ENCODE peak calls at places on chromosomes 7 and 10, in six cellular contexts. N, D, K, O, E and F are unnamed samples.

GRCh38 chr10:61463035-61463909 is 10.1 kb upstream of the TMEM26 start:
- DNase-seq in N (no peak), D (no peak), E (peak; percentile 72), O (no peak), K (no peak), F (no peak)

GRCh38 chr7:33904680-33905388 is 505 bp upstream of the BMPER start:
- DNase-seq in K (peak; percentile 69), N (peak; percentile 66), D (peak; percentile 45), E (peak; percentile 74), O (peak; percentile 23), F (no peak)

GRCh38 chr10:101064415-101065030 is 2.7 kb downstream of the KAZALD1 start:
- DNase-seq in D (no peak), E (no peak), K (no peak), N (no peak), O (no peak), F (no peak)

GRCh38 chr7:69677905-69678793 is 79.9 kb downstream of the AUTS2 start:
- DNase-seq in O (no peak), E (no peak), N (no peak), K (no peak), D (no peak), F (no peak)

GRCh38 chr10:27660705-27661104 is 84.9 kb downstream of the MKX start:
- DNase-seq in E (peak; percentile 34), K (no peak), O (no peak), N (no peak), D (no peak), F (no peak)

GRCh38 chr10:104415526-104416165 is 62.0 kb downstream of the CFAP58 start:
- DNase-seq in O (no peak), E (no peak), N (no peak), D (no peak), K (no peak), F (no peak)

GRCh38 chr7:132548489-132549078 is 27.7 kb downstream of the PLXNA4 start:
- DNase-seq in E (peak; percentile 69), N (no peak), O (no peak), D (no peak), K (no peak), F (no peak)

GRCh38 chr10:93435061-93435491 is 47.1 kb downstream of the MYOF start:
- DNase-seq in K (no peak), O (no peak), D (no peak), N (no peak), E (no peak), F (no peak)

GRCh38 chr7:4837814-4838625 is 23.8 kb downstream of the PAPOLB start:
- DNase-seq in N (peak; percentile 54), K (no peak), O (no peak), D (no peak), E (no peak), F (no peak)

GRCh38 chr10:65754112-65754511 is 1171.7 kb upstream of the LRRTM3 start:
- DNase-seq in E (no peak), K (no peak), D (no peak), O (no peak), N (no peak), F (no peak)

GRCh38 chr7:36391436-36392198 is 2.0 kb downstream of the ANLN start:
- DNase-seq in N (no peak), D (no peak), E (no peak), O (no peak), K (peak; percentile 57), F (no peak)

GRCh38 chr10:120131183-120131582 is 238.7 kb downstream of the SEC23IP start:
- DNase-seq in E (peak; percentile 1), O (no peak), K (no peak), D (peak; percentile 71), N (no peak), F (no peak)

GRCh38 chr10:67790534-67791408 is 47.2 kb downstream of the DNAJC12 start:
- DNase-seq in E (peak; percentile 89), K (peak; percentile 19), O (no peak), N (no peak), D (no peak), F (no peak)

GRCh38 chr10:125756196-125756595 is 19.4 kb downstream of the MMP21 start:
- DNase-seq in K (no peak), N (no peak), O (no peak), D (no peak), E (no peak), F (no peak)
- H3K27ac ChIP-seq in K (no peak overlapping the region), N (no peak overlapping the region), O (no peak overlapping the region), D (no peak overlapping the region), E (no peak overlapping the region), F (no peak overlapping the region)

DNA sequence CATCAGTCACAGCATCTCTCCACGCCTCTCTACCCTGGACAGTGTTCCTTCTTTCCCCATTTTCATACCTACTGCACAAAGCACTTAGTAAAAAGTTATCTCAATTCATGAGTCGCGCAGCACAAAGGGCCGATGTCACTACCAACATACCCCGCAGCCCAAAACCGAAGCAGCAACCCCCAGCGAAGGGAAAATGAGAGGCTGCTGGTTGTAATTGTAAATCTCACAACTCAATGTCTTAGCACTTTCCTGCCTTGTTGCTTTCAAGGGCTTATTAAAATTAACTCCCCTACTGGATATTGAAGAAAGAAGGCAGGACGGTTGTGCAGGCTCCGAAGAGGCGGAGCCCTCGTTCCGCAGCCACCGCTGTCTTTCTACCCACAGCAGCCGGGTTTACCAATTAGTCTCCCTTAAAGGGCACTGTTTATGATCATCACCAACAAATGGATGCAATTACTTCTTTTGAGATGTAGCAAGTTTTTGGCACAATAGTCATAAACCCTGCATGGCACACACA is 6.5 kb downstream of the DIP2C start:
- DNase-seq in O (no peak), N (no peak), K (no peak), E (no peak), D (no peak), F (no peak)
- H3K27ac ChIP-seq in O (no peak overlapping the region), N (no peak overlapping the region), K (peak overlapping the region; percentile 77), E (no peak overlapping the region), D (no peak overlapping the region), F (no peak overlapping the region)

GRCh38 chr10:85008493-85009181 is 680.2 kb downstream of the CCSER2 start:
- DNase-seq in K (no peak), E (no peak), N (no peak), O (no peak), D (no peak), F (no peak)

DNA sequence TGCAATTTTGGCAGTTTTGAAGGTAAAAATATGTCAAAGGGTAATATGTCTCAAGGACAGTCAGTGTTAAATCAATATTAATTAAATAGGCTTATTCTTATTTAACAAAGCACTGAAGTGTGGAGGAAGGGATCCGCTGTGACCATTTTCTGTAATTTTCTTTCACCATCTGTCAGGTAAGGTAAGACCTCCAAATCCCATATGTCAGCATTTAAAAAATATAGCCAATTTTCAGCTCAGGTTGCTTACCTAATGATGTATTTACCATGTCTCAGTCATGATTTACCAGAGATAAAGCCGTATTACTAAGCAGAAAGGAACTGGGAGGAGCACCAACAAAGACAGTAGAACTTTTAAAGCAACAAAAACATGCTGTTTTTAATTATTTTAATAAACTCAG is 683.9 kb downstream of the CCSER2 start:
- DNase-seq in O (no peak), D (no peak), K (no peak), E (no peak), N (no peak), F (no peak)
- H3K27ac ChIP-seq in O (no peak overlapping the region), D (no peak overlapping the region), K (no peak overlapping the region), E (no peak overlapping the region), N (no peak overlapping the region), F (no peak overlapping the region)

GRCh38 chr10:132417957-132418441 is 21.0 kb downstream of the PWWP2B start:
- DNase-seq in D (no peak), K (no peak), N (no peak), E (peak; percentile 16), O (no peak), F (peak; percentile 83)
- H3K27ac ChIP-seq in D (no peak overlapping the region), K (no peak overlapping the region), N (peak overlapping the region; percentile 94), E (no peak overlapping the region), O (peak overlapping the region; percentile 73), F (peak overlapping the region; percentile 84)

GRCh38 chr7:47763063-47763974 is 181.4 kb upstream of the TNS3 start:
- DNase-seq in O (no peak), K (peak; percentile 99), N (no peak), D (peak; percentile 52), E (peak; percentile 54), F (no peak)

GRCh38 chr7:47764746-47765145 is 182.8 kb upstream of the TNS3 start:
- DNase-seq in E (no peak), K (no peak), O (no peak), N (no peak), D (no peak), F (no peak)

GRCh38 chr7:47762746-47763062 is 180.8 kb upstream of the TNS3 start:
- DNase-seq in K (no peak), E (no peak), N (no peak), O (no peak), D (no peak), F (no peak)

GRCh38 chr7:47759056-47759706 is 177.3 kb upstream of the TNS3 start:
- DNase-seq in N (no peak), K (no peak), E (peak; percentile 38), D (no peak), O (no peak), F (no peak)

GRCh38 chr7:47762207-47762606 is 180.3 kb upstream of the TNS3 start:
- DNase-seq in D (no peak), K (no peak), E (no peak), N (no peak), O (no peak), F (no peak)
- H3K27ac ChIP-seq in D (no peak overlapping the region), K (peak overlapping the region; percentile 85), E (no peak overlapping the region), N (no peak overlapping the region), O (no peak overlapping the region), F (no peak overlapping the region)

GRCh38 chr7:135189961-135190360 is 19.5 kb upstream of the CYREN start:
- DNase-seq in N (no peak), D (no peak), E (no peak), O (no peak), K (no peak), F (no peak)
- H3K27ac ChIP-seq in N (no peak overlapping the region), D (no peak overlapping the region), E (no peak overlapping the region), O (peak overlapping the region; percentile 5), K (no peak overlapping the region), F (no peak overlapping the region)

GRCh38 chr10:7701158-7701742 is 1.9 kb upstream of the ITIH2 start:
- DNase-seq in E (no peak), O (no peak), N (no peak), K (no peak), D (no peak), F (no peak)
- H3K27ac ChIP-seq in E (no peak overlapping the region), O (no peak overlapping the region), N (no peak overlapping the region), K (no peak overlapping the region), D (no peak overlapping the region), F (no peak overlapping the region)